ENCODE peak calls at places on chromosomes 4 and X, in nine cellular contexts. A, P, S, M, G, O, T, W and X are unnamed samples.

GRCh38 chrX:49978191-49978590 is 55.8 kb downstream of the CLCN5 start:
- DNase-seq in S (no peak), G (no peak), T (no peak), W (no peak), A (no peak), O (no peak), M (no peak), P (no peak), X (no peak)

GRCh38 chr4:83114576-83114975 is at the start of gene PLAC8:
- DNase-seq in P (peak), W (no peak), G (no peak), T (peak), O (no peak), S (no peak), A (no peak), M (peak), X (no peak)

GRCh38 chr4:76640252-76640925 is 205.4 kb downstream of the SHROOM3 start:
- DNase-seq in M (no peak), S (no peak), A (peak), P (peak), G (peak), W (no peak), O (no peak), T (no peak), X (no peak)

GRCh38 chrX:70433848-70434351 is 10.7 kb upstream of the DLG3 start:
- DNase-seq in G (peak), A (peak), T (peak), P (peak), O (peak), M (peak), S (peak), W (peak), X (peak)

GRCh38 chrX:101219116-101219839 is at the start of gene DRP2:
- DNase-seq in W (no peak), G (no peak), A (no peak), M (no peak), T (no peak), O (no peak), S (no peak), P (no peak), X (peak)

GRCh38 chrX:118493653-118494297 is 1.8 kb upstream of the DOCK11 start:
- DNase-seq in O (no peak), S (no peak), A (no peak), W (no peak), M (no peak), G (no peak), P (no peak), T (no peak), X (no peak)

GRCh38 chr4:153799708-153800074 is 10.8 kb upstream of the SFRP2 start:
- DNase-seq in T (no peak), P (no peak), W (no peak), O (no peak), G (no peak), S (no peak), A (no peak), M (no peak), X (no peak)

GRCh38 chr4:163462556-163462955 is 11.0 kb downstream of the TKTL2 start:
- DNase-seq in T (no peak), G (no peak), O (no peak), S (no peak), P (no peak), A (no peak), W (no peak), M (no peak), X (no peak)

GRCh38 chr4:45971108-45971507 is 152.7 kb downstream of the GABRG1 start:
- DNase-seq in P (no peak), T (no peak), S (no peak), G (no peak), M (no peak), W (no peak), A (no peak), O (no peak), X (no peak)

GRCh38 chrX:65924938-65925507 is 114.9 kb downstream of the VSIG4 start:
- DNase-seq in P (no peak), W (no peak), A (no peak), M (no peak), O (no peak), S (no peak), G (no peak), T (no peak), X (no peak)